ENCODE peak calls at places on chromosome 11, in six cellular contexts. H, G, P, F, Y and E are unnamed samples.

GRCh38 chr11:119347242-119347641 is 737 bp upstream of the MFRP start:
- DNase-seq in H (no peak), G (no peak), P (no peak), F (no peak), Y (no peak), E (no peak)

GRCh38 chr11:128026596-128026995 is 560.8 kb downstream of the ETS1 start:
- DNase-seq in F (no peak), G (no peak), P (no peak), H (no peak), Y (no peak), E (no peak)

GRCh38 chr11:47184711-47185304 is 1.4 kb downstream of the PACSIN3 start:
- DNase-seq in G (no peak), H (no peak), F (no peak), P (peak; percentile 58), Y (no peak), E (peak; percentile 87)

GRCh38 chr11:27678242-27678641 is 22.0 kb downstream of the BDNF start:
- DNase-seq in H (no peak), Y (no peak), G (no peak), P (no peak), F (no peak), E (no peak)

GRCh38 chr11:68340784-68341556 is 28.6 kb downstream of the LRP5 start:
- DNase-seq in Y (no peak), F (no peak), P (no peak), G (no peak), H (no peak), E (no peak)

GRCh38 chr11:31340903-31341572 is 28.5 kb downstream of the DCDC1 start:
- DNase-seq in H (no peak), G (no peak), P (no peak), F (peak; percentile 24), Y (no peak), E (no peak)

GRCh38 chr11:4049006-4049405 is 45.6 kb upstream of the RRM1 start:
- DNase-seq in Y (no peak), G (no peak), P (no peak), F (no peak), H (no peak), E (no peak)

GRCh38 chr11:112459001-112459400 is 198.3 kb upstream of the PLET1 start:
- DNase-seq in F (no peak), H (no peak), G (no peak), Y (no peak), P (no peak), E (no peak)

GRCh38 chr11:130555251-130555841 is 106.9 kb downstream of the ADAMTS15 start:
- DNase-seq in F (no peak), G (no peak), Y (no peak), P (no peak), H (no peak), E (peak; percentile 79)

GRCh38 chr11:50073113-50074105 is 40.7 kb downstream of the OR4C45 start:
- DNase-seq in H (no peak), G (no peak), Y (no peak), F (no peak), P (no peak), E (no peak)

GRCh38 chr11:50072226-50073112 is 39.8 kb downstream of the OR4C45 start:
- DNase-seq in F (no peak), H (no peak), G (no peak), Y (no peak), P (no peak), E (no peak)

GRCh38 chr11:50074161-50074560 is 41.5 kb downstream of the OR4C45 start:
- DNase-seq in G (no peak), F (no peak), H (no peak), Y (no peak), P (no peak), E (no peak)

GRCh38 chr11:50070389-50070788 is 37.7 kb downstream of the OR4C45 start:
- DNase-seq in Y (no peak), H (no peak), G (no peak), F (no peak), P (no peak), E (no peak)

DNA sequence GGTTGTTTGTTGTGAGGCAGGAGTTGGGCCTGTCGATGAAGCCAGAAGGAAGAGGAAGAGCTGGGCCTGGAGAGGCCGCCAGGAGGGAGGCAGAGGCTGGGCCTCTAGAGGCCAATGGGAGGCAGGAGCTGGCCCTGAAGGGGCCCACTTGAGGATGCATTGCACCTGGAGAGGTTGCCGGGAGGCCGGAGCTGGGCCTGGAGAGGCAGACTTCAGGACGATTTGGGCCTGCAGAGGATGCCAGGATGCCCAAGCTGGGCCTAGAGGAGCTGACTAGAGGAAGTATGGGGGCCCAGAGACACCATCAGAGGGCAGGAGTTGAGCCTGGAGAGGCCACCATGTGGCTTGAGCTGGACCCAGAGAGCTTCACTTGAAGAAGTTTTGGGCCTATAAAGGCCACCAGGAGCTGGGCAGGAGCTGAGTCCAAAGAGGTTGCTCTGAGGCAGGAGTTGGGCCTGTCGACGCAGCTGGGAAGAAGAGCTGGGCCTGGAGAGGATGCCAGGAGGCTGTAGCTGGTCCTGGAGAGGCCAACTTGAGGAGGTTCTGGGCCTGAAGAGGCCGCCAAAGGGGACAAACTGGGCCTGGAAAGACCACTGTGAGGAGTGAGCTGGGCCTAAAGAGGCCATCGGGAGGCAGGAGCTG is 39.0 kb downstream of the OR4C45 start:
- DNase-seq in P (no peak), H (no peak), Y (no peak), F (no peak), G (no peak), E (no peak)
- H3K9me3 ChIP-seq in P (no peaks in the 10 kb centered on the region), H (no peaks in the 10 kb centered on the region), Y (no peaks in the 10 kb centered on the region), F (no peaks in the 10 kb centered on the region), G (no peaks in the 10 kb centered on the region), E (peaks cover 6% of the 10 kb centered on the region)

GRCh38 chr11:35420371-35420770 is 1.0 kb upstream of the SLC1A2 start:
- DNase-seq in Y (no peak), G (no peak), P (peak; percentile 44), H (no peak), F (no peak), E (peak; percentile 39)
- H3K27ac ChIP-seq in Y (no peak overlapping the region), G (no peak overlapping the region), P (no peak overlapping the region), H (no peak overlapping the region), F (no peak overlapping the region), E (no peak overlapping the region)

GRCh38 chr11:117099681-117100080 is 1.5 kb upstream of the SIK3 start:
- DNase-seq in H (no peak), P (no peak), G (no peak), F (no peak), Y (no peak), E (no peak)

GRCh38 chr11:117096973-117097566 is 1.2 kb downstream of the SIK3 start:
- DNase-seq in P (no peak), Y (no peak), F (peak; percentile 21), G (no peak), H (no peak), E (no peak)

GRCh38 chr11:117096140-117096972 is 1.9 kb downstream of the SIK3 start:
- DNase-seq in P (no peak), G (no peak), Y (no peak), F (peak; percentile 75), H (no peak), E (no peak)

GRCh38 chr11:117097567-117098268 is 510 bp downstream of the SIK3 start:
- DNase-seq in H (no peak), G (peak; percentile 50), Y (peak; percentile 71), P (peak; percentile 51), F (peak; percentile 66), E (peak; percentile 35)

DNA sequence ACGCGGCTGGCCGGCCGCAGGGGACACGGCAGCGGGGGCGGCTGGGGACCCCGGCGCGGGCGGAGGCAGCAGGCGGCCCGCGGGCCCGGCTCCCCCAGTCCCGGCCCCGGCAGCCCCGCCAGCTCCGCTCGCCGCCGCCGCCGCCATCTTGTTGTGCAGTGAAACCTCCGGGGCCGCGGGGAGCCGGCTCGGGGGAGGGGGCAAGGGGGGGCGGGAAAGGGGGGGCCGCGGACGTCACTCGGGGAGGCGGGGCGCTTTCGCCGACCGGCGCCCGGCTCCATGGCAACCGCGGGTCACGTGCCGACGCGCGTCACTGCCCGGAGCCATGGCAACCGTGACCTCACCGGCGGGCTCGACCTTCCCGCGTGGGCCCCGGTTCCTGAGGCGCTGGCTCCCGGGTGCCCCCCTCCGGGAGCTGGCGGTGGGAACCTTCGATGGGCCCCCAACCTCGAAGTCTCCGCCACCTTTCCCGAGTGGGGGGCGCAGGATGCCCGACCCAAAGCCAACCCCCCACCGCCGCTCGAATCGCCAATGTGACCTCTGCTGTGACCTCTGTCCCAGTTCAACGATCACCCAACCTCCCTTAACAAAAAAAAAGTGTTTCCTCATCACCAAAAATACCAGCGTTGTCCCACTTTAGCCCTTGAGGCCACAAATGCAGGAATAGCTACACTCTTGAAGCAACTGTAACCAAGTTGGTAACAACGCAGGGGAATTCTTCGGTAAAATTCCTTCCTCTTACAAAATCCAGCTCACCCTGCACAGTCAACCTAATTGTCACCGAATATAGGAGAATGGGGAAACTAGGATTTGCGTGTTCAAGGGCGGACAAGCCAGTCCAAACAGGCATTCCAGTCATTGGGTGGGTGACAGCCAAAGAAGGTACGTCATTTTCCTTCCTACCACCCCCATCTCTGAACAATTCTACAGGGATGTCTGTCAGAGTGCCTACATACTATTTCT is at the start of gene SIK3:
- DNase-seq in Y (peak; percentile 98), H (peak; percentile 91), P (peak; percentile 97), F (peak; percentile 96), G (peak; percentile 95), E (peak; percentile 96)
- TF ChIP-seq CTCF in Y (peak; percentile 69), H (peak; percentile 67), P (peak; percentile 24), F (peak; percentile 63), G (peak; percentile 47), E (no peak)

GRCh38 chr11:48538991-48539390 is 50.4 kb downstream of the OR4A47 start:
- DNase-seq in G (no peak), H (no peak), F (no peak), P (no peak), Y (no peak), E (no peak)
- H3K9me3 ChIP-seq in G (no peaks in the 10 kb centered on the region), H (no peaks in the 10 kb centered on the region), F (no peaks in the 10 kb centered on the region), P (no peaks in the 10 kb centered on the region), Y (no peaks in the 10 kb centered on the region), E (no peaks in the 10 kb centered on the region)

GRCh38 chr11:96306933-96307747 is 35.9 kb downstream of the MAML2 start:
- DNase-seq in Y (peak; percentile 83), H (no peak), G (peak; percentile 73), P (peak; percentile 88), F (no peak), E (peak; percentile 90)
- H3K27ac ChIP-seq in Y (no peak overlapping the region), H (no peak overlapping the region), G (peak overlapping the region; percentile 86), P (peak overlapping the region; percentile 78), F (no peak overlapping the region), E (peak overlapping the region; percentile 82)

GRCh38 chr11:79168530-79169110 is 272.2 kb downstream of the TENM4 start:
- DNase-seq in F (no peak), Y (no peak), G (no peak), P (no peak), H (no peak), E (no peak)

GRCh38 chr11:79179087-79179486 is 261.7 kb downstream of the TENM4 start:
- DNase-seq in Y (no peak), G (no peak), H (no peak), P (no peak), F (no peak), E (no peak)

GRCh38 chr11:79174045-79175008 is 266.5 kb downstream of the TENM4 start:
- DNase-seq in G (peak; percentile 22), P (no peak), F (no peak), Y (no peak), H (no peak), E (no peak)

GRCh38 chr11:79170289-79170688 is 270.5 kb downstream of the TENM4 start:
- DNase-seq in P (no peak), Y (no peak), H (no peak), G (no peak), F (no peak), E (no peak)

DNA sequence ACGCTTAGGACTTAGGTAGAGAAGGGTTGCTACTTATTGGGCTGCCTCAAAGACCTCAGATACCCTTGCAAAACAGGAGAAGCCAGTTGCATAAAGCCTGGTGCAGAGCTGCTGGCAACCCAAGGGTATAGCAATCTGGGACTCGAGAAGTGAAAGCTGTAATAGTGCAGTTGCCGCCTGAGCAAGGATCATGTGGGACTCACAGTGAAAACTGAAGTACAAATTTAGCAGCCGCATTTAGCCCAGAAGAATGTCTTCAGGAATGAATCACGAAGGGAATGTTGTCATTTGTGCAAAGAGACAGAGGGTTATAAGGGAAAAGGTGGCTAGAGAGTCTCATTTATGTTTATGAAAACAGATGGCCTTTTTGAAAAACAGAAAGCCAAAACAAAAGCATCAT is 267.2 kb downstream of the TENM4 start:
- DNase-seq in G (peak; percentile 22), P (peak; percentile 42), F (no peak), H (no peak), Y (peak; percentile 33), E (no peak)
- TF ChIP-seq CTCF in G (no peak), P (no peak), F (no peak), H (no peak), Y (no peak), E (no peak)